ENCODE peak calls at places on chromosomes 11 and 22, in six cellular contexts. R, U, N, Q, Y and G are unnamed samples.

GRCh38 chr22:18066181-18066859 is 11.5 kb upstream of the PEX26 start:
- DNase-seq in U (no peak), Q (no peak), N (no peak), Y (no peak), R (no peak), G (no peak)

GRCh38 chr11:13210424-13210823 is 67.2 kb upstream of the BMAL1 start:
- DNase-seq in N (peak), U (peak), Y (peak), Q (peak), R (peak), G (peak)

GRCh38 chr11:30568933-30569332 is 17.2 kb downstream of the MPPED2 start:
- DNase-seq in U (no peak), N (no peak), R (no peak), Q (no peak), Y (no peak), G (no peak)

GRCh38 chr11:124115782-124116616 is 749 bp downstream of the VWA5A start:
- DNase-seq in Y (no peak), R (no peak), N (peak), Q (peak), U (peak), G (no peak)

GRCh38 chr11:132496341-132496740 is 1036.0 kb downstream of the OPCML start:
- DNase-seq in U (no peak), R (no peak), Q (no peak), N (no peak), Y (no peak), G (no peak)

GRCh38 chr11:19759389-19759788 is 46.8 kb downstream of the NAV2 start:
- DNase-seq in N (no peak), Y (no peak), U (no peak), Q (no peak), R (no peak), G (no peak)

GRCh38 chr11:125170406-125171031 is 6.0 kb downstream of the PKNOX2 start:
- DNase-seq in R (peak), Q (no peak), U (peak), N (no peak), Y (peak), G (no peak)

GRCh38 chr11:119116235-119116594 is 5.2 kb upstream of the HINFP start:
- DNase-seq in Y (no peak), Q (no peak), R (no peak), U (no peak), N (no peak), G (no peak)

GRCh38 chr22:21697866-21698265 is 32.1 kb downstream of the PPIL2 start:
- DNase-seq in U (no peak), R (peak), Q (no peak), N (no peak), Y (peak), G (no peak)

GRCh38 chr11:85540181-85540580 is 87.0 kb downstream of the DLG2 start:
- DNase-seq in R (no peak), N (no peak), Q (no peak), Y (no peak), U (peak), G (no peak)

GRCh38 chr11:560305-561147 is at the start of the genes LMNTD2 and RASSF7:
- DNase-seq in R (peak), N (peak), Y (peak), Q (peak), U (peak), G (peak)

GRCh38 chr22:21443735-21444421 is 23.3 kb upstream of the TMEM191C start:
- DNase-seq in U (no peak), R (no peak), Q (peak), Y (no peak), N (peak), G (no peak)

GRCh38 chr11:111413849-111414248 is 34.8 kb upstream of the POU2AF1 start:
- DNase-seq in N (no peak), U (no peak), Y (no peak), Q (no peak), R (no peak), G (no peak)

GRCh38 chr11:32374261-32374711 is 61.1 kb downstream of the WT1 start:
- DNase-seq in Q (peak), Y (peak), N (peak), U (peak), R (peak), G (peak)

GRCh38 chr11:131386408-131386807 is 16.0 kb downstream of the NTM start:
- DNase-seq in N (no peak), Y (no peak), R (no peak), Q (no peak), U (no peak), G (no peak)

GRCh38 chr11:108858624-108859023 is 193.8 kb downstream of the DDX10 start:
- DNase-seq in Y (no peak), R (no peak), Q (no peak), U (peak), N (no peak), G (no peak)

GRCh38 chr11:79108851-79109250 is 332.0 kb downstream of the TENM4 start:
- DNase-seq in U (no peak), N (no peak), Y (no peak), Q (no peak), R (peak), G (no peak)

GRCh38 chr22:42897960-42898359 is 40.9 kb upstream of the ARFGAP3 start:
- DNase-seq in R (no peak), Q (no peak), N (no peak), U (no peak), Y (no peak), G (no peak)

GRCh38 chr22:27247691-27248434 is 553.7 kb downstream of the MN1 start:
- DNase-seq in R (no peak), Q (no peak), N (no peak), Y (no peak), U (no peak), G (no peak)

GRCh38 chr11:3644817-3645235 is at the start of gene ART1:
- DNase-seq in Q (no peak), R (no peak), Y (no peak), U (no peak), N (no peak), G (no peak)

GRCh38 chr11:119335655-119336543 is 1.6 kb downstream of the RNF26 start:
- DNase-seq in Q (no peak), U (no peak), N (no peak), Y (no peak), R (no peak), G (no peak)

GRCh38 chr11:71472357-71472885 is 19.4 kb downstream of the NADSYN1 start:
- DNase-seq in U (peak), Q (no peak), Y (no peak), R (no peak), N (no peak), G (no peak)

GRCh38 chr11:95375451-95375850 is 144.4 kb upstream of the SESN3 start:
- DNase-seq in Q (no peak), R (no peak), N (no peak), U (no peak), Y (no peak), G (no peak)

GRCh38 chr11:112581747-112582146 is 321.1 kb upstream of the PLET1 start:
- DNase-seq in Y (no peak), Q (no peak), U (no peak), R (no peak), N (no peak), G (no peak)
- H2BK15ac ChIP-seq in Y (no peak), Q (no peak), U (no peak), R (no peak), N (no peak), G (no peak)

DNA sequence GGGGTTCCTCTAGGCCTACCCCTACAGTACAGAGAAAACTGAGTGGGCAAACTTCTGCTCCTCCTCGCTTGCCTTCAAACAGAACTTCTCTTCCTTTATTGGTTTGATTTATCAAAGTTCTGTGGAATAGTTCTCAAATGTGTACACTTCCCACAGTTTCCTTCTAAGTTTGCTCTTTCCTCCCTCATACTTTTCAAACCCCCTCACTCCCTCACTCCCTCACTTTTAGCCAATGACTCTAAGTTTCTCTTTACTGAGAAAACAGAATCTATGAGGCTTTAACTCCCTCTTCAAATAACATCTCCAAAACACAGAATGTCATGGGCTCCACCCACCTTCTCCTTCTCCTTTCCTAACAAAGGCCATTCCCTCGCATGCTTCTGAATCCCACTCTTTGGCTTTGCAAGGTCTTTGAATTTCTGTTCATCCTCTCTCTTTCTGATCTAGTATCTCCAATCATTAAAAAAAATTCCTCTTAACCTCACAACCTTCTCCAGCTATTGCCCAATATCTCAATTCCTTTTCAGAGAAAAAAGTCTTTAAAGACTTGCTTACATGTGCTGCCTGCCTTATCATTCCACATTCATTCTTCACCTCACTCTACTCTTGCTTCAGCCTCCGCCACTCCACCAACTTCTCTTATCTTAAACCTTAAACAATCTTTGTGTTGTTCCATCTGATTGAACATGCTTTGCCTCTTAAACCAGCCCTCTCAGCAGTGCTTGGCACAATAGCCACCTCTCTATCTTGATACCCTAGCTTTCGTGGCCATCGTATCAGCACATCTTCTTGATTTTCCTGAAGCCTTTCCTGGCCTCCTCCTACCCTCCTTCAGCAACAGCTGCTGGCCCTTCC is 57.2 kb downstream of the DDI1 start:
- DNase-seq in N (no peak), R (peak), Y (no peak), U (no peak), Q (no peak), G (no peak)
- H4K8ac ChIP-seq in N (no peak), R (peak), Y (no peak), U (no peak), Q (no peak), G (no peak)

GRCh38 chr22:30435674-30436126 is 10.1 kb downstream of the MTFP1 start:
- DNase-seq in N (no peak), Q (no peak), Y (no peak), R (no peak), U (no peak), G (no peak)
- H3K27ac ChIP-seq in N (no peak), Q (no peak), Y (no peak), R (no peak), U (no peak), G (no peak)

GRCh38 chr11:58142781-58143180 is 17.5 kb upstream of the OR9I1 start:
- DNase-seq in N (no peak), Q (no peak), R (no peak), Y (no peak), U (no peak), G (no peak)
- H2BK15ac ChIP-seq in N (no peak), Q (no peak), R (no peak), Y (no peak), U (no peak), G (no peak)

DNA sequence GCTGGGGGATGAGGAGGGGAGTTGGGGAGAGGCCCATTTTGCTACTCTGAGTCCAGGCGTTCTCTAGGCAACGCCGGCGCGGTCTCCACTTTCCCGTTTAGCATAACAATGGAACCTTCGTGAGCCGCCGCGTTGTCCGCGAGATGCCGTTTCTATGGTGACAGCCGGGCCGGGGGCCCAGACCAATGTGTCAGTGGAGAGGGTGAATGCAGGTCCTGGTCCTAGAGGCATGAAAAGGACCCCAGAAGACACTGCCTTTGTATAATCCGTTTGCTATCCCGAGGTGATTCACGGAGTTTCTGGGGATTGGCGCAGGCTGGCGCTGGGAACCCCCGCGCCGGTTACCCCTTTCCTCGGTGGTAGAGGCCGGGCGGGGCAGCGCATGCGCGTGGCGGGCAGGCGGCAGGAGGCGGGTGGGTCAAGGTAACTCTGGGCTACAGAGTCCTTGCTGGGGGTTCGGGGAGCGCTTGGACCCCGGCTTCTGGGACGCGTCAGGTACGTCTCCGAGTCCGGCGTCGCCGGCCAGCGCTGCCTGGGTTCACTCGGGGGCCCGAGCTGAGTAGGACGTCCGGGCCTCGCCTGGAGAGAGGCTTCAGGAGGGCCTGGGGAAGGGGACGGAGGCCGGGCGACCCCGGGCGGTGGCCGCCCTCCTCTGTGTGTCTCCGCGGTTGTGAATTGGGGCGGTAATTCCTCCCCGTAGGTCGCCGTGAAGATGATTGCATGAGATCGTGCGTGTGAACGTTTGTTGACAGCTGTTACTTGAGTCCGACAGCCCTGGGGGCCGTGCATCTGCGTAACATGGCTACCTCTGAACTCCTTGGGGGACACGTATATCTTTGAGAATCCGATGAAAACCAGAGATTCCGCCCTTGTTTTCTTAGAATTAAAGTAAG is at the start of the genes CBY1 and FAM227A:
- DNase-seq in Q (peak), N (peak), U (peak), R (peak), Y (peak), G (peak)
- H4K8ac ChIP-seq in Q (peak), N (no peak), U (no peak), R (peak), Y (peak), G (no peak)

GRCh38 chr22:24761888-24762675 is 12.4 kb downstream of the PIWIL3 start:
- DNase-seq in Y (no peak), Q (no peak), U (no peak), R (peak), N (no peak), G (no peak)
- H3K27ac ChIP-seq in Y (no peak), Q (no peak), U (no peak), R (no peak), N (no peak), G (no peak)

GRCh38 chr22:49276567-49276966 is 551.1 kb downstream of the BRD1 start:
- DNase-seq in Y (no peak), Q (no peak), R (no peak), N (no peak), U (no peak), G (no peak)
- H2BK15ac ChIP-seq in Y (no peak), Q (peak), R (no peak), N (no peak), U (no peak), G (no peak)

DNA sequence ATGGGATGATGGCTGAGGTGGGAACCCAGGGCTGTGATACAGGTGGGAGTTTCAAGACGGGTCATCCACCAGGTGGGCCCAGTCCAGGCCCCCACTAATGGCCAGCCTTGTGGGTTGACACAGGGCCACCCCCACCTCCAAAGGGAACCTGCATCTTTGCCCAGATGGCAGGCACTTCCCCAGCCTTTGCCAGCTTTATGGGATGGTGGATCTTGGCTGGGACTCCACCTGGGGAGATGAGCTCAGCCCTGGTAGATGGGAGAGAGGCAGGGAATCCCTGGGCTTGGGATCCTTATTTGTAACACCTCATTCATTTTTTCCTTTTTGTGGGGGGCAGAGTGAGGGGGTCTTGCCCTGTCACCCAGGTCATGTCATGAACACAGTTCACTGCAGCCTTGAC is 33.4 kb downstream of the CD82 start:
- DNase-seq in Q (no peak), Y (no peak), N (no peak), U (no peak), R (no peak), G (no peak)
- H4K8ac ChIP-seq in Q (no peak), Y (no peak), N (no peak), U (no peak), R (no peak), G (no peak)

DNA sequence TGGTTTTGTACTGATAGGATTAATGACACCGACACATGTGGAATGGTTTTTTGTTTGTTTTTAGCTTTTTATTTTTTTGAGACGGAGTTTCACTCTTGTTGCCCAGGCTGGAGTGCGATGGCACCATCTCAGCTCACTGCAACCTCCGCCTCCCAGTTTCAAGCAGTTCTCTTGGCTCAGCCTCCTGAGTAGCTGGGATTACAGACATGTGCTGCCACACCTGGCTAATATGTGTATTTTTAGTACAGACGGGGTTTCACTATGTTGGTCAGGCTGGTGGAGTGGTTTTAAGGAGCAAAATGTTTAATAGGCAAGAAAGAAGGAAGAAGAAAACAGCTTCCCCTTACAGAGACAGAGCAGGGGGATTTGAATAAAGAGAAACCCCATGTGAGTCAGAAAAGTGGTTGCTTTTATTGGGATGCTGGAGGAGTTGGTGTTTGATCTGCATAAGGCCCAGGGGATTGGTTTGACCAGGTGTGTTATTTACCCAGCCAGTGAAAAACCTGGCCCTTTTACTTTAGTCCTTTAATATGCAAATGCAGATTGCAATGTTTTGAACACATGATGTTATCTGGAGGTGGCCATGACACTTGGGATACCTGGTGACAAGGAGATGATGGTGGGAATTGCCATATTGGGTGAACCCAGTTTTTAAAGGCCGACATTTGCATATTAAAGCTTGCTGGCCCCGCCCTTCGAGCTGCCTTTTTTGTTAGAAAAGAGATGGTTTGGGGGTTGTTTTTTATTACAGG is 24.3 kb downstream of the SUSD2 start:
- DNase-seq in U (no peak), N (no peak), R (no peak), Q (no peak), Y (no peak), G (no peak)
- H3K27ac ChIP-seq in U (no peak), N (no peak), R (peak), Q (no peak), Y (peak), G (no peak)